ENCODE peak calls at places on chromosomes 13 and 19, in six cellular contexts. T is GM12865; L is tibial nerve; M is retina; G is amniotic stem cell; R is activated CD4-positive, CD25-positive, alpha-beta regulatory T cell. Y is an unnamed sample.

GRCh38 chr19:1624458-1624857 is 19.2 kb upstream of the UQCR11 start:
- DNase-seq in G (no peak), M (peak; percentile 62), R (no peak), T (peak; percentile 58), L (no peak), Y (peak; percentile 83)

GRCh38 chr13:67119481-67119883 is 110.7 kb downstream of the PCDH9 start:
- DNase-seq in T (no peak), R (no peak), M (no peak), L (no peak), G (peak; percentile 14), Y (no peak)

GRCh38 chr19:47123406-47123805 is 7.2 kb upstream of the SAE1 start:
- DNase-seq in G (no peak), T (no peak), R (no peak), M (no peak), L (no peak), Y (no peak)

GRCh38 chr13:65656740-65657329 is 1573.3 kb downstream of the PCDH9 start:
- DNase-seq in T (no peak), R (no peak), G (no peak), M (no peak), L (no peak), Y (no peak)

GRCh38 chr19:51714848-51715247 is 8.9 kb downstream of the HAS1 start:
- DNase-seq in L (no peak), G (no peak), R (no peak), M (no peak), T (no peak), Y (no peak)

GRCh38 chr13:91894311-91894710 is 495.9 kb downstream of the GPC5 start:
- DNase-seq in L (no peak), M (no peak), T (no peak), G (no peak), R (no peak), Y (no peak)

GRCh38 chr13:25571237-25571636 is 199.5 kb downstream of the ATP8A2 start:
- DNase-seq in T (no peak), L (no peak), G (no peak), M (no peak), R (no peak), Y (no peak)

GRCh38 chr19:572891-573825 is 762 bp downstream of the BSG start:
- DNase-seq in T (peak; percentile 50), G (no peak), R (no peak), L (no peak), M (peak; percentile 72), Y (no peak)

GRCh38 chr19:39078436-39079200 is 5.5 kb upstream of the ACP7 start:
- DNase-seq in L (no peak), M (no peak), T (no peak), R (no peak), G (peak; percentile 91), Y (no peak)

GRCh38 chr13:67402546-67402945 is 172.4 kb upstream of the PCDH9 start:
- DNase-seq in G (no peak), L (no peak), T (no peak), M (no peak), R (no peak), Y (no peak)

GRCh38 chr13:56332671-56333070 is 808.0 kb upstream of the PRR20A start:
- DNase-seq in R (no peak), T (no peak), M (no peak), L (no peak), G (no peak), Y (no peak)

GRCh38 chr13:81929988-81930387 is 1589.1 kb upstream of the SPRY2 start:
- DNase-seq in G (peak; percentile 17), T (no peak), M (no peak), L (no peak), R (no peak), Y (no peak)

GRCh38 chr13:95552539-95553270 is at the start of gene CLDN10:
- DNase-seq in T (no peak), M (peak; percentile 77), G (no peak), R (no peak), L (no peak), Y (peak; percentile 84)

GRCh38 chr13:108961542-108962125 is 332.2 kb downstream of the MYO16 start:
- DNase-seq in T (peak; percentile 54), G (peak; percentile 8), R (no peak), M (peak; percentile 65), L (no peak), Y (no peak)

GRCh38 chr13:60613080-60613479 is 216.1 kb downstream of the TDRD3 start:
- DNase-seq in M (no peak), G (no peak), L (no peak), T (no peak), R (no peak), Y (no peak)

GRCh38 chr19:34676697-34677385 is at the start of gene SCGB2B2:
- DNase-seq in G (no peak), T (peak; percentile 80), R (peak; percentile 69), L (peak; percentile 65), M (peak; percentile 100), Y (peak; percentile 53)

GRCh38 chr19:55247621-55248099 is 11.2 kb downstream of the PPP6R1 start:
- DNase-seq in T (no peak), M (no peak), R (no peak), L (no peak), G (no peak), Y (no peak)

GRCh38 chr13:114130708-114131580 is 1.5 kb downstream of the RASA3 start:
- DNase-seq in L (no peak), T (peak; percentile 80), R (no peak), G (peak; percentile 82), M (peak; percentile 82), Y (peak; percentile 59)

GRCh38 chr19:2887391-2887914 is 13.3 kb upstream of the ZNF57 start:
- DNase-seq in R (no peak), L (no peak), M (peak; percentile 72), G (no peak), T (peak; percentile 80), Y (no peak)

GRCh38 chr19:5038631-5039271 is 69.8 kb downstream of the KDM4B start:
- DNase-seq in T (peak; percentile 31), R (no peak), L (no peak), M (no peak), G (no peak), Y (no peak)

GRCh38 chr13:44263920-44264610 is 109.6 kb upstream of the SERP2 start:
- DNase-seq in T (no peak), G (no peak), L (no peak), M (no peak), R (no peak), Y (no peak)

GRCh38 chr19:13887529-13887928 is 10.6 kb downstream of the NANOS3 start:
- DNase-seq in R (no peak), M (no peak), G (no peak), T (no peak), L (no peak), Y (no peak)

GRCh38 chr19:13974073-13974472 is 21.8 kb downstream of the DCAF15 start:
- DNase-seq in G (no peak), M (peak; percentile 14), L (no peak), T (no peak), R (no peak), Y (peak; percentile 44)

GRCh38 chr13:25881136-25881926 is 170.5 kb downstream of the SHISA2 start:
- DNase-seq in T (no peak), R (no peak), L (no peak), G (no peak), M (no peak), Y (no peak)

GRCh38 chr19:33465834-33466233 is 55.8 kb downstream of the PEPD start:
- DNase-seq in M (no peak), G (no peak), R (no peak), L (no peak), T (no peak), Y (no peak)

GRCh38 chr19:45496349-45496953 is 396 bp downstream of the RTN2 start:
- DNase-seq in M (peak; percentile 83), G (no peak), L (no peak), T (no peak), R (no peak), Y (peak; percentile 75)

GRCh38 chr13:113669231-113669870 is 2.3 kb downstream of the GRK1 start:
- DNase-seq in G (no peak), L (no peak), M (no peak), T (no peak), R (no peak), Y (peak; percentile 10)